ENCODE peak calls at places on chromosomes 13 and 19, in nine cellular contexts. R is ovary; U is CD8-positive, alpha-beta T cell; L is sigmoid colon; O is heart left ventricle; N is Panc1; M is kidney; B is IMR-90; Q is uterus. Z is an unnamed sample. For H3K4me1, the result is how much of the 10 kb centered on the place peaks cover.

GRCh38 chr13:20594276-20594675 is 27.3 kb downstream of the IFT88 start:
- DNase-seq in Q (no peak), U (no peak), R (no peak), M (no peak), O (no peak), N (no peak), L (no peak), B (no peak), Z (no peak)

GRCh38 chr19:57362419-57362818 is 932 bp upstream of the TRAPPC2B start:
- DNase-seq in B (no peak), Q (no peak), M (no peak), R (no peak), N (no peak), O (no peak), U (no peak), L (no peak), Z (no peak)

GRCh38 chr13:106033634-106034033 is 501.8 kb downstream of the EFNB2 start:
- DNase-seq in M (no peak), L (no peak), N (no peak), U (no peak), Q (no peak), R (no peak), B (peak), O (no peak), Z (no peak)

GRCh38 chr13:95858286-95859075 is 181.5 kb downstream of the DNAJC3 start:
- DNase-seq in Q (no peak), R (no peak), N (no peak), M (no peak), B (peak), O (no peak), L (no peak), U (no peak), Z (no peak)

GRCh38 chr13:24272452-24273161 is 36.8 kb upstream of the C1QTNF9 start:
- DNase-seq in U (no peak), O (no peak), R (peak), N (no peak), Q (peak), L (no peak), M (no peak), B (no peak), Z (no peak)

GRCh38 chr19:5340637-5341447 is at the start of gene PTPRS:
- DNase-seq in O (peak), N (no peak), L (peak), B (peak), M (peak), R (peak), Q (peak), U (peak), Z (peak)

GRCh38 chr19:3986260-3987041 is 1.2 kb upstream of the EEF2 start:
- DNase-seq in R (no peak), O (no peak), B (peak), Q (no peak), M (no peak), U (peak), L (no peak), N (no peak), Z (peak)

GRCh38 chr19:49889687-49890348 is 6.9 kb downstream of the IL4I1 start:
- DNase-seq in U (peak), L (no peak), M (peak), B (peak), R (peak), Q (peak), O (peak), N (no peak), Z (peak)

GRCh38 chr13:114113961-114114360 is 18.5 kb downstream of the RASA3 start:
- DNase-seq in R (no peak), N (no peak), Q (peak), M (peak), O (no peak), U (no peak), B (no peak), L (no peak), Z (no peak)

GRCh38 chr19:53007200-53008054 is 6.3 kb upstream of the ERVV-1 start:
- DNase-seq in N (no peak), U (no peak), O (no peak), M (no peak), R (no peak), Q (no peak), L (no peak), B (no peak), Z (no peak)

GRCh38 chr13:42991892-42992584 is at the start of gene EPSTI1:
- DNase-seq in U (peak), N (no peak), B (peak), L (peak), Q (peak), M (peak), O (peak), R (peak), Z (peak)

GRCh38 chr19:22634450-22634827 is 315 bp downstream of the ZNF492 start:
- DNase-seq in M (peak), U (no peak), Q (no peak), O (no peak), B (no peak), N (no peak), R (no peak), L (no peak), Z (no peak)

GRCh38 chr19:15195381-15195964 is 5.3 kb downstream of the NOTCH3 start:
- DNase-seq in B (peak), M (peak), Q (peak), R (no peak), L (no peak), U (no peak), N (no peak), O (peak), Z (peak)

GRCh38 chr19:35349614-35350521 is 2.2 kb downstream of the FFAR1 start:
- DNase-seq in O (peak), B (no peak), M (peak), U (no peak), R (peak), L (peak), N (no peak), Q (no peak), Z (peak)

GRCh38 chr13:23670793-23671192 is 100.6 kb downstream of the TNFRSF19 start:
- DNase-seq in O (no peak), L (no peak), N (no peak), R (no peak), B (peak), Q (no peak), M (no peak), U (no peak), Z (no peak)

GRCh38 chr19:55206664-55207500 is 2.4 kb downstream of the PTPRH start:
- DNase-seq in M (peak), B (peak), R (peak), L (peak), O (peak), U (no peak), Q (peak), N (peak), Z (peak)

GRCh38 chr13:111251646-111252448 is 68.6 kb upstream of the TEX29 start:
- DNase-seq in Q (no peak), O (no peak), M (no peak), U (no peak), L (no peak), R (no peak), N (no peak), B (no peak), Z (no peak)

GRCh38 chr13:79404985-79405384 is 1.1 kb downstream of the RBM26 start:
- DNase-seq in O (no peak), L (no peak), U (no peak), B (no peak), N (no peak), R (no peak), M (no peak), Q (no peak), Z (no peak)

GRCh38 chr13:79405501-79405830 is 589 bp downstream of the RBM26 start:
- DNase-seq in B (no peak), Q (no peak), N (no peak), M (peak), L (peak), R (no peak), O (no peak), U (no peak), Z (no peak)

GRCh38 chr13:79407349-79407979 is 1.4 kb upstream of the RBM26 start:
- DNase-seq in L (no peak), U (no peak), R (no peak), Q (no peak), M (no peak), B (no peak), O (no peak), N (no peak), Z (no peak)

GRCh38 chr13:79406597-79406908 is 498 bp upstream of the RBM26 start:
- DNase-seq in N (no peak), U (no peak), M (no peak), B (no peak), Q (no peak), L (no peak), R (no peak), O (no peak), Z (no peak)

DNA sequence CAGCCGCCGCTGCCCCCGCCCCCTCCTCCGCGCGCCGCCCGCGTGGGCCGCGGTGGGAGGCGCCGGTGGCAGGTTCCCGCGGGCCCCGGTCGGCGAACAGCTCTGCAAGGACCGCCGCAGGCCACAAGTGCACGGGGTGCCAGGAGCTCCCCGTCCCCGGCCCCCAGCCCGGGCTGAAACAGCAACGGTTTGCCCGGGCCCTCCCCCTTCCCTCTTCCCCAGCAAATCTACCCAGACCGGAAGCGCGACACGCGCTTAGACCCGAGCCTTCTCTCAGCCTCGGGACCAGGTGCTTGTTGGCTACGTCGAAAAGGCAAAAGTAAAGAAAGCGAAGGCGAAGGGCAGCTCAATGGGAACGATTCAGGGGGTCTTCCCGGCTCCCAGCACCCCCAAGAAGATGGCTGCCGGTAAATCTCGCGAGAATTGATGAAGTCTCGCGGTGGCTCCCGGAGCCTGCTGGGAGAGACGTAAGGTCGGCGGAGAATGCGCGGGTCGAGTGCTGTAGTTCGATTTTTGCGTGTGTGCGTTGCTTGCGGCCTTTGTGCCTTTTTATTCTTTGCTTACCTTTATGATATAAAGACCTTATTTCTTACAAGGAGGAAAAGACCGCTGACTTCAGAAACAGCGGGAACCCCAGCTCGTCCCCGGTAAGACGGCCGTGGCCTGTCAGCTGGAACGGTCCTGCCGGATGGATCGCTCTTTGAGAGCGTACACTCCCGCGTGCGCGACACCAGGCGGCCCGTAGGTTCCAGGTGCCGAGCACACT is at the start of gene RBM26:
- DNase-seq in B (peak), Q (peak), N (peak), O (peak), R (peak), L (peak), M (peak), U (peak), Z (peak)
- TF ChIP-seq CTCF in B (no peak), Q (peak), N (no peak), O (no peak), R (no peak), L (no peak), M (no peak), U (peak), Z (no peak)

GRCh38 chr19:42284066-42284501 is 15.0 kb downstream of the CIC start:
- DNase-seq in O (peak), M (peak), R (peak), U (no peak), B (peak), N (no peak), Q (peak), L (peak), Z (peak)

GRCh38 chr19:42283248-42284065 is 14.4 kb downstream of the CIC start:
- DNase-seq in Q (peak), N (no peak), M (peak), O (peak), R (peak), U (peak), B (peak), L (peak), Z (peak)

GRCh38 chr19:42282036-42282762 is 13.1 kb downstream of the CIC start:
- DNase-seq in M (peak), R (no peak), U (no peak), L (peak), N (no peak), B (peak), O (no peak), Q (no peak), Z (peak)

GRCh38 chr19:42281175-42282035 is 12.4 kb downstream of the CIC start:
- DNase-seq in R (peak), O (no peak), U (no peak), N (no peak), B (peak), Q (peak), L (peak), M (peak), Z (peak)

DNA sequence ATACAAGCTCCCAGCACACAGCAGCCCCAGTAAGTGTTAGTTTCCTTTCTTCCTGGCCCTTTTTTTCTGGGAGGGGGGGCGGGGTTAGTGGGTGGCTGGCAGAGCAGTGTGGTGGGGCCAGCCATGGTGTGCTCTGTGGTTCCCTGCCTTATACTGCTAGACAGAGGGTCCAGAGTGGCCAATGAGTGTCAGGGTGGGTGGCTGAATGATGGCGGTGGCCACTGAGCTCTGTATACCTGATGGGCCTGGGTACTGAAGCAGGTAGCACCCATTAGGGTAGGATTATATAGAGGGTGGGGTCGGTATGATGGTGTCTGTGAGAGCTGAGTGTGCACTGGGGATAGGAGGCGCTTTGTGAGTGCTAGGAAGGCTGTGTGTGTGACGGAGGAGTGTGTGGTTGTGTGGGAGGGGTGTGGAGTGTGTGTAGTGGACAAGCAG is 13.8 kb downstream of the CIC start:
- DNase-seq in O (no peak), U (no peak), M (peak), N (no peak), B (no peak), L (peak), Q (no peak), R (no peak), Z (peak)
- H3K4me1 ChIP-seq in O (half or more), U (under half), M (under half), N (under half), B (half or more), L (half or more), Q (half or more), R (under half), Z (under half)

DNA sequence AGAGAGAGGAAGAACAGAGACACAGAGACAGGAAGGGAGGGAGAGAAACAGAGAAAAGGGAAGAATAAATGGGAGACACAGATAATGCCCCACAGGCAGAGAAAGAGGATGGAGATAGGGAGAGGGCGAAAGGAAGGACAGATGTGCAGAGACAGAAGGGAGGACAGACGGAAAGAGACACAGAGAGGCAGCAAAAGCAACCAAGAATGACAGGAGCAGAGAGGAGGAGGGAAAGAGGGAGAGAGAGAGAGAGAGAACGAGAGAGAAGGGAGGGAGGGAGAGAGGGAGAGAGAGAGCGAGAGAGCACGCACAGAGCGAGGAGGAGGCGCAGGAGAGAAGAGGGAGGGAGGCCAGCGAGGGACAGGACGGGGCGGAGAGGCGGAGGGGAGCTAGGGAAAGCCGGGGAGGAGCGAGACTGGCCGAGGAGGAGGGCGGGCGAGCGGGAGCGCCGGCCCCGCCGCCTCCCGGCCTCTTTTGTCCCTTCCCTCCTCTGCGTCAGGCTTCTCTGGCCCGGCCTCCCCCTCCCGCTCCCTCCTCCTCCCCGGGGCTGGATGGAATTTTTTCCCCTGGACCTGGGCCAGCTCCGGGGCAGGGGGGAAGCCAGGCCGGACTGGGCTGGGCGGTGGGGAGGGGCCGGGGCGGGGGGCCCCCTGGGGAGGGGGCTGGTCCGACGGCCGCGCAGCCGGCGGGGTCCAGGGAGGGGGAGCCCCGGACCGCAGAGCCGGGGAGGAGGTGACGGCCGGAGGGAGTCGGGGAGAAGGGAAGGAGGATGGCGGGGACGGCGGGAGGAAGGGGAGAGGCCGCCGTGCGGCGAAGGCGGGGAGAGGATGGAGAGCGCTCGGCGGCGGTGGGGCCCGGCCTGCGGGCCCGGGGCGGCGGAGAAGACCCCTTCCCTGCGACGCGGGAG is 4.2 kb upstream of the SPACA6 start:
- DNase-seq in R (peak), B (peak), Q (peak), O (peak), N (no peak), U (no peak), M (peak), L (peak), Z (peak)
- TF ChIP-seq CTCF in R (no peak), B (no peak), Q (peak), O (no peak), N (no peak), U (no peak), M (peak), L (no peak), Z (no peak)

DNA sequence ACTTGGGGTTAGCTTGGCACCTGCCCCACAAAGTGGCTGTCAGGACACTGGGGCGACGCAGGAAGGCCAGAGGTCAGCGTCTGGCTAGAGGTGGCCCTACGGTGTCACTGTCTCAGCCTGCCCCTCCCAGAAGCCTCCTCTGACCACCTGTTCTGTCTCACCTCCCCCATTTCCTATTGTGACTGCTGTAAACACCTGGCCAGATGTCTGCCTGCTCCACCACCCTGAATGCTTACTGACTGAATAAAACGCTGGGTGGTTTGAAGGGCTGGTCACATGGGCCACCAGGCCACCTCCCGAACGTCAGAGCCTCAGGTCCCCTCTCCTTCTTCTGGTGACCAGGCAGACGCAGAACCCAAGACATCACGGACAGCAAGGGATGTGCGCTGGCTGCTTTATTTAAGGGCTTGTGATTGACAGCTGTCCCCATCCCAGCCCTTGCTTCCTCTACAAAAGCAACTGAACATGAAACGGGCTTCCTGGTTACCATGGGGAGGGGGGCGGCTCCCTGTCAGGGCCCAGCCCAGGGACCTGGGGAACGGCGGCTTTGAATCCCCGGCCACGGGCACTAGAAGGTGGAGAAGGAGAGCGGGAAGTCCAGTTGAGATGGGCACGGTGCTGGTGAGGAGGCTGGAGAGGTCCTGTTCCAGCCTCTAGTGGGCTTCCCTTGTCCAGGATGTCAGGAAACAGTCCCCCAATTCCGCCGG is 6.2 kb downstream of the ELOF1 start:
- DNase-seq in N (no peak), U (no peak), M (peak), L (peak), O (no peak), B (no peak), Q (no peak), R (no peak), Z (no peak)
- H3K4me1 ChIP-seq in N (under half), U (under half), M (under half), L (under half), O (under half), B (under half), Q (under half), R (under half), Z (under half)

DNA sequence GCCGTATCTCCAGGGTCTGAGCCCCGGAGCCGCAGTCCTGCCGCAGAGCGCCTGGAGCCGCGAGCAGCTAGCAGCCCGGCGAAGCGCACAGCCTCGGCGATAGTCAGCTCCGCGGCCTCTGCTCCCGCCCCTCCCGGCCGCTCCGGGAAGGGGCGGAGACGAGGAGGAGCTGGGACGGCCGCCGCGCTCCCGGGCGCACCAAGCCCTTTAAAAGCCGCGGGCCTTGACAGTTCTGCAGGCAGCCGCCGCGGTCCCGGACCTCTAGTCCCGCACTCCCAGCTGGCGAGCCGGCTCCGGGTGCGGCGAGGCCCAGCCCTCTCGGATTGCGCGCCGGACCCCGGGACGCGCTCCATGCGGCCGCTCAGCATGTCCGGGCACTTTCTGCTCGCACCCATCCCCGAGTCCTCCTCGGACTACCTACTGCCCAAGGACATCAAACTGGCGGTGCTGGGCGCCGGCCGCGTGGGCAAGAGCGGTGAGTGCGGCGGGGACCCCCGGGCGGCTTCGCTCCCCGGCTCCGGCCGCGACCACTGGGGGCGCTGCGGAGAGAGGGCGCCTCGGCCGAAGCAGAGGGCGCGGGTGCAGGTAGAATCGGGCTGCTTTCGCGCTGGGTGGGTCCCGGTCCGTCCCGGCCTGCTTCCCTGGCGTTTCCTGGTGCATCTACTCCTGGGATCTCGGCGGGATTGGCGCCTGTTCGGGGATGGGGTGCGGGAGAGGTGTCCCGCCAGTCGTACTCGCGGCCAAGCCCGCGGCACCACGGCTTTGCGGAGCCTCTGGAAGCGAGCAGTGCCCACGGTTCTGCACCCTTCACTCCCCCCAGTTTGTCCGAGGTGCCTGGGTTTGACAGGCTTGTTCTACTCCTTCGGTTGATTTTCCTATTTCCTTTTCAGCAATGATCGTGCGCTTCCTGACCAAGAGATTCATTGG is at the start of gene RASL11A:
- DNase-seq in B (peak), O (peak), R (peak), M (peak), U (peak), N (no peak), Q (peak), L (peak), Z (peak)
- TF ChIP-seq CTCF in B (peak), O (peak), R (peak), M (peak), U (peak), N (peak), Q (peak), L (peak), Z (peak)